ENCODE peak calls at places on chromosomes 2 and 18, in four cellular contexts. One of them, this sample, is unnamed.

GRCh38 chr2:42562474-42563144 is 5.8 kb upstream of the MTA3 start:
- DNase-seq in GM12878: no peak
- DNase-seq in HCT116: no peak
- DNase-seq in K562: no peak
- DNase-seq in this sample: no peak

GRCh38 chr2:234211797-234212196 is 161.3 kb downstream of the SPP2 start:
- DNase-seq in GM12878: no peak
- DNase-seq in HCT116: no peak
- DNase-seq in K562: no peak
- DNase-seq in this sample: no peak

GRCh38 chr2:28869494-28870145 is 489 bp downstream of the TRMT61B start:
- DNase-seq in GM12878: no peak
- DNase-seq in HCT116: no peak
- DNase-seq in K562: no peak
- DNase-seq in this sample: no peak

GRCh38 chr2:43127208-43127940 is 99.0 kb downstream of the ZFP36L2 start:
- DNase-seq in GM12878: no peak
- DNase-seq in HCT116: peak
- DNase-seq in K562: peak
- DNase-seq in this sample: peak

GRCh38 chr2:223901311-223901710 is 43.8 kb downstream of the WDFY1 start:
- DNase-seq in GM12878: no peak
- DNase-seq in HCT116: no peak
- DNase-seq in K562: no peak
- DNase-seq in this sample: no peak

GRCh38 chr2:172878260-172878659 is 142.6 kb downstream of the RAPGEF4 start:
- DNase-seq in GM12878: no peak
- DNase-seq in HCT116: no peak
- DNase-seq in K562: no peak
- DNase-seq in this sample: no peak

GRCh38 chr2:61536086-61536722 is 2.0 kb downstream of the XPO1 start:
- DNase-seq in GM12878: no peak
- DNase-seq in HCT116: no peak
- DNase-seq in K562: no peak
- DNase-seq in this sample: no peak

GRCh38 chr2:75098856-75099255 is 100.5 kb downstream of the TACR1 start:
- DNase-seq in GM12878: no peak
- DNase-seq in HCT116: no peak
- DNase-seq in K562: no peak
- DNase-seq in this sample: no peak

GRCh38 chr18:3107740-3108151 is 94.8 kb upstream of the LPIN2 start:
- DNase-seq in GM12878: no peak
- DNase-seq in HCT116: no peak
- DNase-seq in K562: no peak
- DNase-seq in this sample: no peak

GRCh38 chr2:179263015-179263414 is 1.6 kb downstream of the SESTD1 start:
- DNase-seq in GM12878: no peak
- DNase-seq in HCT116: no peak
- DNase-seq in K562: no peak
- DNase-seq in this sample: no peak

GRCh38 chr2:48435909-48436308 is 94.0 kb upstream of the STON1 start:
- DNase-seq in GM12878: no peak
- DNase-seq in HCT116: no peak
- DNase-seq in K562: no peak
- DNase-seq in this sample: no peak

GRCh38 chr18:23926590-23926989 is 88.0 kb upstream of the TTC39C start:
- DNase-seq in GM12878: no peak
- DNase-seq in HCT116: no peak
- DNase-seq in K562: no peak
- DNase-seq in this sample: no peak

GRCh38 chr2:84741182-84741822 is 139.6 kb downstream of the TRABD2A start:
- DNase-seq in GM12878: no peak
- DNase-seq in HCT116: peak
- DNase-seq in K562: no peak
- DNase-seq in this sample: peak

GRCh38 chr2:211035548-211036185 is 479.3 kb downstream of the CPS1 start:
- DNase-seq in GM12878: no peak
- DNase-seq in HCT116: peak
- DNase-seq in K562: no peak
- DNase-seq in this sample: no peak

GRCh38 chr18:78376036-78376435 is 603.6 kb upstream of the SALL3 start:
- DNase-seq in GM12878: no peak
- DNase-seq in HCT116: no peak
- DNase-seq in K562: no peak
- DNase-seq in this sample: no peak

GRCh38 chr2:70124983-70125480 is 37.8 kb downstream of the PCBP1 start:
- DNase-seq in GM12878: no peak
- DNase-seq in HCT116: no peak
- DNase-seq in K562: peak
- DNase-seq in this sample: no peak

GRCh38 chr18:47417807-47418206 is 166.3 kb upstream of the SKOR2 start:
- DNase-seq in GM12878: no peak
- DNase-seq in HCT116: no peak
- DNase-seq in K562: no peak
- DNase-seq in this sample: no peak

GRCh38 chr2:97005353-97005752 is 19.0 kb upstream of the FAM178B start:
- DNase-seq in GM12878: no peak
- DNase-seq in HCT116: peak
- DNase-seq in K562: peak
- DNase-seq in this sample: no peak

GRCh38 chr2:158359846-158360245 is 96.7 kb downstream of the CCDC148 start:
- DNase-seq in GM12878: no peak
- DNase-seq in HCT116: no peak
- DNase-seq in K562: no peak
- DNase-seq in this sample: no peak

GRCh38 chr2:97870396-97870843 is 125.3 kb downstream of the TMEM131 start:
- DNase-seq in GM12878: peak
- DNase-seq in HCT116: peak
- DNase-seq in K562: peak
- DNase-seq in this sample: peak

GRCh38 chr18:10461989-10462388 is 7.6 kb downstream of the APCDD1 start:
- DNase-seq in GM12878: no peak
- DNase-seq in HCT116: no peak
- DNase-seq in K562: no peak
- DNase-seq in this sample: no peak

GRCh38 chr2:40315684-40316083 is 136.2 kb downstream of the SLC8A1 start:
- DNase-seq in GM12878: no peak
- DNase-seq in HCT116: no peak
- DNase-seq in K562: no peak
- DNase-seq in this sample: no peak

GRCh38 chr2:15919716-15920444 is 20.5 kb upstream of the MYCN start:
- DNase-seq in GM12878: no peak
- DNase-seq in HCT116: no peak
- DNase-seq in K562: no peak
- DNase-seq in this sample: no peak

GRCh38 chr18:37471619-37472018 is 94.0 kb downstream of the CELF4 start:
- DNase-seq in GM12878: no peak
- DNase-seq in HCT116: no peak
- DNase-seq in K562: no peak
- DNase-seq in this sample: no peak

GRCh38 chr2:62149708-62150107 is 46.2 kb upstream of the B3GNT2 start:
- DNase-seq in GM12878: no peak
- DNase-seq in HCT116: no peak
- DNase-seq in K562: peak
- DNase-seq in this sample: no peak

GRCh38 chr2:69773201-69773600 is 31.3 kb downstream of the ANXA4 start:
- DNase-seq in GM12878: no peak
- DNase-seq in HCT116: no peak
- DNase-seq in K562: no peak
- DNase-seq in this sample: no peak

GRCh38 chr2:236008006-236008405 is 160.2 kb downstream of the GBX2 start:
- DNase-seq in GM12878: no peak
- DNase-seq in HCT116: no peak
- DNase-seq in K562: no peak
- DNase-seq in this sample: no peak

GRCh38 chr2:218354850-218355443 is 1.7 kb upstream of the CATIP start:
- DNase-seq in GM12878: no peak
- DNase-seq in HCT116: no peak
- DNase-seq in K562: no peak
- DNase-seq in this sample: no peak

GRCh38 chr2:10665833-10666232 is 23.9 kb downstream of the NOL10 start:
- DNase-seq in GM12878: no peak
- DNase-seq in HCT116: no peak
- DNase-seq in K562: no peak
- DNase-seq in this sample: no peak

DNA sequence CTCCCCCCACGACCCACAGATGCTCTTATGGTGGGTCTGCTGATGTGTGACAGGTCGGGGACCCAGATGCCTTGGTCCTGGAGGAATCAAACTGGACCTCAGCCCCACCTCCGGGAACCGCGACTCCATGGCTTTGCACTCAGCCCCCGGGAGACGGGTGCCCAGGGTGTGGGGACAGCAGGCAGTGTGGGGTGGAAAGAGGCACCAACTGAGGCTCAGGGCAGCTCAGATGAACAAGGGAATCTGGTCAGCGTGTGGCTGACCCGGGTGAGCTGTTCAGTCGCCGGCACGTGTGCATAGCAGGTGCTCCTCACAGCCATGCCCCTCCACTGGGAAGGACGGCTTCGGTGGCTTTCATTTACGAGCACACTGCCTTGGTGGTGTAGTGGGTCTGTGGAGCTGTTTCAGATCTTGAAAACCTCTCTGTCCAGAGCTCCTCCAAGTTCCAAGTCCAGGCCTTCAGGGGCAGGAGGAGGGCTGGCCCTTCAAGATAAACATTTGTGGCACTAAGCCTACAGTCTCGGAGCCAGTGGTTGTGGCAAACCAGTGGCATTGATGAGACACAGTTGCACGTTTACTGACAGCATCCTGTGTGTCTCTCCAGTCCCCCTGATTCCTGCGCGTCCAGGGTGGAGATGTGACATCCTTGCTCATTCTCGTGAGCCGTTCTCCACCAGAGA is 471.2 kb upstream of the HS6ST1 start:
- DNase-seq in GM12878: no peak
- DNase-seq in HCT116: no peak
- DNase-seq in K562: no peak
- DNase-seq in this sample: no peak
- TF ChIP-seq JUND in GM12878: no peak
- TF ChIP-seq JUND in HCT116: no peak
- TF ChIP-seq JUND in K562: no peak
- TF ChIP-seq JUND in this sample: no peak

DNA sequence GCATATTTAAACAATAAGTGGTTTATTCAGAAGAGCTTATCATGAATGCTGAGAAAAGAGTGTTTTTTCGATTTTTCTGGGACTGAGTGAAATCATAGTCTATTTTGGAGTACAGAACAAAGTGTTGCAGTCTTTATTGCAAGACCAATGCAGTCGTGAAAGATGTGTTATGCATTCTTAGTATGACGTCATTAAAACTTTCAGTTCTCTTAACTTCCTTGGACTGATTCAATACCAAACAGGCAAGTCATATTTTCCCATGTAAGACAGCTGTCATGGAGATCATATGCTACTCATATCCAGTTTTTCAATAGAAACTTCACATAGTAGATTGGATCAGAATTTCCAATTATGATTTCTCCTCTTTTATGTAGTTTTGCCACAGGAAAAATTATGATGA is 92.6 kb downstream of the RIT2 start:
- DNase-seq in GM12878: no peak
- DNase-seq in HCT116: no peak
- DNase-seq in K562: no peak
- DNase-seq in this sample: no peak
- TF ChIP-seq JUND in GM12878: peak
- TF ChIP-seq JUND in HCT116: no peak
- TF ChIP-seq JUND in K562: no peak
- TF ChIP-seq JUND in this sample: no peak

GRCh38 chr2:227460833-227461232 is 11.1 kb upstream of the AGFG1 start:
- DNase-seq in GM12878: no peak
- DNase-seq in HCT116: no peak
- DNase-seq in K562: no peak
- DNase-seq in this sample: no peak

GRCh38 chr2:227462972-227463931 is 8.7 kb upstream of the AGFG1 start:
- DNase-seq in GM12878: no peak
- DNase-seq in HCT116: no peak
- DNase-seq in K562: no peak
- DNase-seq in this sample: no peak

GRCh38 chr2:227461878-227462462 is 10.0 kb upstream of the AGFG1 start:
- DNase-seq in GM12878: no peak
- DNase-seq in HCT116: no peak
- DNase-seq in K562: no peak
- DNase-seq in this sample: no peak

GRCh38 chr2:227464356-227464755 is 7.6 kb upstream of the AGFG1 start:
- DNase-seq in GM12878: no peak
- DNase-seq in HCT116: no peak
- DNase-seq in K562: no peak
- DNase-seq in this sample: no peak

GRCh38 chr2:227462463-227462951 is 9.4 kb upstream of the AGFG1 start:
- DNase-seq in GM12878: no peak
- DNase-seq in HCT116: no peak
- DNase-seq in K562: no peak
- DNase-seq in this sample: peak
- TF ChIP-seq JUND in GM12878: no peak
- TF ChIP-seq JUND in HCT116: no peak
- TF ChIP-seq JUND in K562: no peak
- TF ChIP-seq JUND in this sample: no peak

GRCh38 chr2:34316788-34317187 is 717.7 kb upstream of the FAM98A start:
- DNase-seq in GM12878: no peak
- DNase-seq in HCT116: no peak
- DNase-seq in K562: no peak
- DNase-seq in this sample: no peak
- TF ChIP-seq JUND in GM12878: no peak
- TF ChIP-seq JUND in HCT116: no peak
- TF ChIP-seq JUND in K562: no peak
- TF ChIP-seq JUND in this sample: no peak

DNA sequence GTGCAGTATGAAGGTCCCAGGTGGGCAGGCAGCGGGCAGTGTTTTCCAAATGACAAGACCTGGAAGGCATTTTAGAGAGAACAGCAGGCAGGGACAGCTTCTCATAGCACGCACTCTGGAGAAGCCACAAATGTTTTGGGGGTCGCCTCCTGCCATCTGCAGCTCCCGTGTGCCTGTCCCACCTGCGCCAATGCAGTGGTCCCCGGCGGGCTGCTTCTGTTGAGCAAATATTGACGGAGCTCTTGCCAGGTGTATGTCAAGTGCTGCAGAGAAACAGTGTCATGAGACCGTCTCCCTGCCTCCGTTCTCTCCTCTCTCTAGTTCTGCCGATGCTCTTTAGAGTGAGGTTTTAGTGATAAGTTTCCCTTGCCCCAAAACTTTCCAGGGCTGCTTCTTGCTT is 174.8 kb downstream of the LDLRAD4 start:
- DNase-seq in GM12878: no peak
- DNase-seq in HCT116: no peak
- DNase-seq in K562: no peak
- DNase-seq in this sample: no peak
- TF ChIP-seq JUND in GM12878: no peak
- TF ChIP-seq JUND in HCT116: no peak
- TF ChIP-seq JUND in K562: no peak
- TF ChIP-seq JUND in this sample: no peak